ENCODE peak calls at places on chromosomes 4 and X, in four cellular contexts. S is WTC11, G is GM12878, L is K562. C is an unnamed sample.

GRCh38 chr4:140603286-140603685 is 34.5 kb upstream of the UCP1 start:
- DNase-seq in S (no peak), G (no peak), L (no peak), C (no peak)

GRCh38 chr4:9866931-9867330 is 85.5 kb downstream of the DRD5 start:
- DNase-seq in S (no peak), G (no peak), L (no peak), C (no peak)

GRCh38 chr4:147994491-147995385 is 262.9 kb downstream of the ARHGAP10 start:
- DNase-seq in S (no peak), G (no peak), L (no peak), C (no peak)

GRCh38 chr4:157075811-157076577 is at the start of gene GLRB:
- DNase-seq in S (peak), G (no peak), L (no peak), C (no peak)

GRCh38 chr4:168857546-168858314 is 152.3 kb downstream of the CBR4 start:
- DNase-seq in S (no peak), G (no peak), L (no peak), C (no peak)

GRCh38 chrX:153878969-153879653 is 6.9 kb downstream of the L1CAM start:
- DNase-seq in S (peak), G (no peak), L (no peak), C (no peak)

GRCh38 chrX:17433965-17434364 is 59.0 kb downstream of the NHS start:
- DNase-seq in S (no peak), G (no peak), L (no peak), C (no peak)

GRCh38 chrX:42748067-42748850 is 29.7 kb downstream of the PPP1R2C start:
- DNase-seq in S (no peak), G (no peak), L (no peak), C (no peak)

GRCh38 chr4:1377606-1378261 is 28.5 kb downstream of the NKX1-1 start:
- DNase-seq in S (peak), G (no peak), L (no peak), C (no peak)

DNA sequence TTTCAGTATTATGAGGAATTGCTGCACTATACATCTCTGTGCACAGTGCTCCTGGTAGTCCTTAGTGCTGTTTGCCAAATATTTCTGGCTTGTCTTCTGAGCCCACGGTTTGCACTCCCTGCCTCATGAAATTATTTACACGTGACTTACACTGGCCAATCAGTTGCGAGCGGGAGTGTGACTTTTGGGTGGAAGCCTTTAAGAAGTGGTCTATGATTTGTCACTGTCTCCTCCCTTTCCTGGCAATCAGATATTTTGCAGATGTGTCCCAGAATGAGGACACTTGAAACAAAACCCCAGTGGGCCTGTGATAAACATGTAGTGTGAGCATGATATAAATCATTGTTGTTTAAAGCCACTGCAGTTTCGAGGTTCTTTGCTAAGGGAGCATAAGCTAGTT is 11.8 kb downstream of the BST1 start:
- DNase-seq in S (no peak), G (no peak), L (peak), C (no peak)
- TF ChIP-seq ETV6 in S (no peak), G (no peak), L (no peak), C (no peak)

DNA sequence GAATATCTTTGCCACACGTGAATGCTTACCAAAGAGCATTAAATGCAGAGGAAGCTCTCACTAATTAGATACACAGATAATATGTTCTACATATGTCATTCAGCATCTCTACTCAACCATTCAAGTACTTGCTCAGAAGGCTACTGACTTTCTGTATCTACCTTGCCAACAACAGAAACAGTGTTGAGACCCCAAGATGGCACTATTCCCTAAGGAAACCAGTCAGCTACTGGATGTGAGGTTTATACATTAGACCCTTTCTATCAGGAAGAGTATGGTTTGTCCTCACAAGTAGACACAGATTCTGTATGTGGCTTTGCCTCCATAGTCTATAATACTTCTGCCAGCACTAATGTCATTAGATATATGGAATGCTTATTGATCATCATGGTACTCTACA is 443.9 kb upstream of the INTU start:
- DNase-seq in S (no peak), G (no peak), L (no peak), C (no peak)
- TF ChIP-seq ETV6 in S (no peak), G (no peak), L (no peak), C (no peak)

GRCh38 chr4:89175611-89176010 is 64.3 kb downstream of the TIGD2 start:
- DNase-seq in S (no peak), G (no peak), L (no peak), C (no peak)
- TF ChIP-seq ETV6 in S (no peak), G (no peak), L (no peak), C (no peak)

GRCh38 chrX:40107291-40108083 is 9.7 kb upstream of the BCOR start:
- DNase-seq in S (no peak), G (no peak), L (no peak), C (no peak)
- TF ChIP-seq ETV6 in S (no peak), G (no peak), L (no peak), C (no peak)

GRCh38 chr4:165403667-165404066 is 24.9 kb downstream of the CPE start:
- DNase-seq in S (no peak), G (no peak), L (no peak), C (no peak)
- TF ChIP-seq ETV6 in S (no peak), G (no peak), L (no peak), C (no peak)

DNA sequence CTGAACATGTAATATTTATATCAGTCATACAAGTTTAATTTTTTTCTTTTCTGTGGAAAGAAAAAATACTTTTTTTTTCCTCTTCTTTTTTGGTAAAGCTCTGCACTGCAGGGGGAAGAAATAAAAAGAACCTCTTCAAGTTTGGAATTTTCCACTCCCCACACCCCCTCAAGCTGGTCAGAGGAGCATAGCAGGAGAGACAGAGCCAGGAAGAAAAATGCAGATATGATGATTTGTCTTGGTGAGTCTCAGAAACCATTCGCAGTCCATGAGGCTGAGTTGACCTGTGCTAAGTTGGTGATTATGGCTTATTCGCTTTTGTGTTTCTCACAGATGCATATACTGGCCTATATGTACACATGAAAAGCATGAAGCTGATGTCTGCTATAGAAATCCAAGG is 206.0 kb downstream of the LDB2 start:
- DNase-seq in S (no peak), G (no peak), L (no peak), C (no peak)
- TF ChIP-seq ETV6 in S (no peak), G (no peak), L (no peak), C (no peak)

C was measured in HepG2.